ENCODE peak calls at places on chromosomes 7 and 10, in five cellular contexts. E, S, A, C and K are unnamed samples.

GRCh38 chr7:23469150-23469960 is 936 bp downstream of the IGF2BP3 start:
- DNase-seq in E (no peak), C (no peak), S (peak), A (no peak), K (peak)

GRCh38 chr7:26090927-26091519 is 61.0 kb upstream of the NFE2L3 start:
- DNase-seq in A (peak), E (no peak), C (no peak), S (peak), K (no peak)

GRCh38 chr10:84510121-84510520 is 181.7 kb downstream of the CCSER2 start:
- DNase-seq in C (no peak), E (no peak), A (no peak), S (no peak), K (no peak)

GRCh38 chr7:137287651-137288258 is 55.8 kb downstream of the PTN start:
- DNase-seq in A (no peak), E (no peak), S (no peak), C (no peak), K (no peak)

GRCh38 chr7:54967384-54967783 is 51.4 kb upstream of the EGFR start:
- DNase-seq in E (no peak), S (no peak), C (no peak), A (no peak), K (no peak)

GRCh38 chr10:90347239-90347638 is 510.6 kb downstream of the HTR7 start:
- DNase-seq in E (no peak), S (no peak), C (no peak), A (no peak), K (no peak)

GRCh38 chr7:28922618-28923331 is 35.4 kb downstream of the TRIL start:
- DNase-seq in A (peak), C (peak), E (peak), S (peak), K (peak)

GRCh38 chr7:102064361-102065025 is 222.2 kb upstream of the SH2B2 start:
- DNase-seq in A (no peak), S (no peak), C (no peak), E (no peak), K (no peak)

GRCh38 chr7:44063894-44064651 is 1.3 kb downstream of the PGAM2 start:
- DNase-seq in S (no peak), C (no peak), A (no peak), E (no peak), K (no peak)

GRCh38 chr10:43863859-43864591 is 215.3 kb upstream of the ZNF32 start:
- DNase-seq in A (no peak), E (no peak), C (no peak), S (no peak), K (no peak)

GRCh38 chr10:133422821-133423771 is 1.3 kb downstream of the SPRN start:
- DNase-seq in C (no peak), E (no peak), A (no peak), S (no peak), K (no peak)

GRCh38 chr10:25338271-25338670 is 163.5 kb downstream of the GPR158 start:
- DNase-seq in E (no peak), C (no peak), S (no peak), A (no peak), K (no peak)

GRCh38 chr10:7945469-7946187 is 108.9 kb upstream of the GATA3 start:
- DNase-seq in C (no peak), A (no peak), S (no peak), E (no peak), K (no peak)

GRCh38 chr10:62050941-62051433 is 149.5 kb downstream of the ARID5B start:
- DNase-seq in C (peak), E (peak), A (no peak), S (no peak), K (peak)

GRCh38 chr10:46020871-46021553 is 9.4 kb downstream of the NCOA4 start:
- DNase-seq in E (no peak), A (no peak), S (no peak), C (no peak), K (no peak)

GRCh38 chr10:1293636-1294440 is 237.7 kb downstream of the WDR37 start:
- DNase-seq in E (no peak), S (no peak), C (no peak), A (no peak), K (no peak)

GRCh38 chr10:113447278-113447677 is 105.6 kb upstream of the HABP2 start:
- DNase-seq in E (no peak), C (no peak), A (no peak), S (no peak), K (no peak)

GRCh38 chr10:131737543-131738395 is 163.0 kb upstream of the PPP2R2D start:
- DNase-seq in A (no peak), C (no peak), E (no peak), S (no peak), K (no peak)

GRCh38 chr10:91389636-91390512 is 20.3 kb upstream of the HECTD2 start:
- DNase-seq in A (peak), C (no peak), S (peak), E (no peak), K (no peak)

GRCh38 chr10:74977913-74978847 is 133.3 kb upstream of the SAMD8 start:
- DNase-seq in E (no peak), S (peak), A (no peak), C (no peak), K (no peak)

GRCh38 chr7:137642467-137642866 is 204.3 kb downstream of the DGKI start:
- DNase-seq in A (no peak), S (no peak), C (no peak), E (no peak), K (no peak)

GRCh38 chr7:46672861-46673260 is 751.8 kb upstream of the IGFBP3 start:
- DNase-seq in E (no peak), A (no peak), C (no peak), S (no peak), K (no peak)

GRCh38 chr7:116433246-116433645 is 66.3 kb upstream of the CAV2 start:
- DNase-seq in E (no peak), C (no peak), A (no peak), S (no peak), K (no peak)

GRCh38 chr10:3494131-3494878 is 290.7 kb downstream of the KLF6 start:
- DNase-seq in C (no peak), A (no peak), E (no peak), S (no peak), K (no peak)

GRCh38 chr10:56123247-56123646 is 237.8 kb downstream of the ZWINT start:
- DNase-seq in A (no peak), C (no peak), E (no peak), S (no peak), K (no peak)